ENCODE peak calls at places on chromosomes 16 and 17, in nine cellular contexts. D is frontal cortex; E is NCI-H1092 treated with DMSO at 0.1 percent for 48 hours; S is AG08395; N is non-pigmented ciliary epithelial cell; G is prostate gland; B is NCI-H524; P is stimulated activated CD8-positive, alpha-beta memory T cell treated with anti-CD3 and anti-CD28 coated beads, Interleukin-4, amount 100 ng/mL, for 4 hours; C is cardiac muscle cell. U is an unnamed sample.

GRCh38 chr16:88983157-88983556 is 6.2 kb upstream of the CBFA2T3 start:
- DNase-seq in B (no peak), E (no peak), S (no peak), P (no peak), C (no peak), N (no peak), G (no peak), D (no peak), U (no peak)

GRCh38 chr17:82775033-82775823 is 23.4 kb downstream of the TBCD start:
- DNase-seq in E (peak), G (peak), S (peak), P (no peak), N (no peak), B (no peak), D (peak), C (peak), U (no peak)

GRCh38 chr17:77613627-77614026 is 344.9 kb upstream of the TNRC6C start:
- DNase-seq in G (no peak), B (no peak), S (no peak), C (no peak), D (no peak), N (no peak), P (no peak), E (no peak), U (no peak)

GRCh38 chr16:69741519-69741918 is 13.2 kb downstream of the NOB1 start:
- DNase-seq in E (no peak), N (no peak), S (no peak), P (no peak), B (no peak), G (no peak), C (no peak), D (no peak), U (no peak)

GRCh38 chr17:27459433-27459832 is 3.2 kb downstream of the KSR1 start:
- DNase-seq in N (no peak), S (no peak), G (no peak), E (no peak), C (no peak), D (no peak), B (no peak), P (no peak), U (no peak)

GRCh38 chr17:69030145-69030544 is 30.6 kb downstream of the ABCA9 start:
- DNase-seq in S (no peak), P (no peak), N (no peak), C (no peak), E (no peak), B (no peak), D (no peak), G (no peak), U (no peak)

GRCh38 chr17:31318298-31319190 is 2.9 kb downstream of the EVI2A start:
- DNase-seq in G (no peak), B (no peak), S (no peak), D (no peak), C (no peak), E (no peak), P (no peak), N (no peak), U (peak)

GRCh38 chr16:66322174-66322573 is 44.3 kb upstream of the CDH5 start:
- DNase-seq in S (no peak), C (no peak), G (no peak), D (no peak), B (no peak), N (no peak), E (no peak), P (no peak), U (no peak)

GRCh38 chr16:65249768-65250167 is 127.9 kb upstream of the CDH11 start:
- DNase-seq in S (peak), N (no peak), D (no peak), G (no peak), C (peak), E (no peak), B (no peak), P (no peak), U (no peak)

GRCh38 chr16:23367988-23368387 is 65.9 kb downstream of the SCNN1B start:
- DNase-seq in B (no peak), D (no peak), G (no peak), E (no peak), C (no peak), S (no peak), N (no peak), P (no peak), U (no peak)

GRCh38 chr17:50426814-50427787 is 1.1 kb downstream of the ACSF2 start:
- DNase-seq in P (no peak), B (peak), G (peak), N (no peak), E (no peak), D (peak), C (peak), S (peak), U (peak)

GRCh38 chr16:19785512-19786130 is 67.5 kb downstream of the IQCK start:
- DNase-seq in G (no peak), B (no peak), E (no peak), C (no peak), P (no peak), D (no peak), N (no peak), S (no peak), U (no peak)

GRCh38 chr17:78272181-78272913 is 40.9 kb downstream of the TMEM235 start:
- DNase-seq in S (no peak), C (peak), D (no peak), B (no peak), N (no peak), G (peak), E (no peak), P (no peak), U (peak)

GRCh38 chr16:27096375-27096774 is 29.6 kb downstream of the C16orf82 start:
- DNase-seq in G (no peak), B (no peak), C (no peak), E (no peak), P (no peak), N (no peak), S (no peak), D (no peak), U (no peak)

GRCh38 chr16:2071454-2072263 is 23.9 kb downstream of the TSC2 start:
- DNase-seq in S (no peak), G (no peak), B (no peak), E (no peak), D (no peak), N (no peak), P (no peak), C (no peak), U (no peak)

GRCh38 chr17:36131436-36131835 is 27.8 kb downstream of the CCL4 start:
- DNase-seq in N (no peak), B (no peak), S (no peak), G (no peak), P (no peak), D (no peak), E (no peak), C (no peak), U (peak)

GRCh38 chr17:10631048-10631700 is 25.9 kb downstream of the MYH3 start:
- DNase-seq in C (peak), E (no peak), G (no peak), P (no peak), N (no peak), D (no peak), B (no peak), S (peak), U (no peak)

GRCh38 chr17:80045703-80046102 is 9.3 kb downstream of the CCDC40 start:
- DNase-seq in N (no peak), S (no peak), G (no peak), C (no peak), E (peak), B (no peak), D (no peak), P (no peak), U (peak)

GRCh38 chr16:69567031-69567680 is 1.4 kb downstream of the NFAT5 start:
- DNase-seq in E (no peak), N (no peak), D (no peak), G (peak), C (peak), B (no peak), S (peak), P (no peak), U (no peak)

GRCh38 chr17:77700165-77700881 is 258.2 kb upstream of the TNRC6C start:
- DNase-seq in G (no peak), B (peak), P (no peak), C (no peak), N (no peak), D (no peak), S (no peak), E (no peak), U (no peak)

GRCh38 chr17:51164911-51165679 is 1.1 kb upstream of the NME2 start:
- DNase-seq in S (no peak), D (no peak), C (no peak), B (peak), E (no peak), N (no peak), P (no peak), G (no peak), U (no peak)

GRCh38 chr16:57532251-57532625 is 4.1 kb downstream of the CCDC102A start:
- DNase-seq in S (no peak), P (no peak), D (no peak), N (no peak), G (no peak), E (no peak), C (no peak), B (no peak), U (no peak)

GRCh38 chr17:58587713-58588117 is 73.3 kb upstream of the MTMR4 start:
- DNase-seq in S (peak), N (no peak), C (peak), G (peak), B (peak), E (peak), P (peak), D (peak), U (no peak)

GRCh38 chr16:19165101-19165500 is 2.9 kb upstream of the SYT17 start:
- DNase-seq in E (no peak), G (no peak), S (no peak), C (no peak), N (no peak), P (no peak), D (no peak), B (no peak), U (no peak)

GRCh38 chr16:75105306-75106061 is 11.1 kb downstream of the LDHD start:
- DNase-seq in S (peak), C (no peak), P (no peak), G (no peak), D (no peak), E (no peak), B (no peak), N (no peak), U (peak)

GRCh38 chr16:19717319-19717718 is 708 bp downstream of the KNOP1 start:
- DNase-seq in B (no peak), P (no peak), G (no peak), E (no peak), D (no peak), C (no peak), S (no peak), N (no peak), U (no peak)

GRCh38 chr16:3020604-3021448 is 658 bp downstream of the TNFRSF12A start:
- DNase-seq in G (peak), P (peak), S (peak), C (peak), E (no peak), N (peak), D (peak), B (no peak), U (no peak)

GRCh38 chr17:49494937-49495841 is at the start of gene NGFR:
- DNase-seq in B (peak), N (no peak), C (peak), S (peak), P (peak), G (no peak), D (peak), E (peak), U (peak)

GRCh38 chr16:20960899-20961298 is 60.3 kb downstream of the LYRM1 start:
- DNase-seq in P (no peak), D (no peak), C (no peak), G (no peak), B (no peak), S (no peak), E (no peak), N (no peak), U (no peak)

GRCh38 chr17:27958708-27959381 is 65.7 kb upstream of the LYRM9 start:
- DNase-seq in D (no peak), B (no peak), E (no peak), G (no peak), P (no peak), C (no peak), S (no peak), N (no peak), U (no peak)